ENCODE peak calls at places on chromosome 6, in seven cellular contexts. S is amniotic stem cell, G is DMS79, M is heart right ventricle, X is stomach, Y is left ventricle myocardium inferior, Z is fibroblast of mammary gland. D is an unnamed sample.

GRCh38 chr6:112332274-112332673 is 14.9 kb upstream of the RFPL4B start:
- DNase-seq in S (no peak), G (no peak), M (no peak), X (no peak), Y (no peak), Z (peak; percentile 80), D (no peak)

GRCh38 chr6:21710908-21711627 is 117.5 kb downstream of the SOX4 start:
- DNase-seq in S (no peak), G (no peak), M (no peak), X (no peak), Y (no peak), Z (no peak), D (no peak)

GRCh38 chr6:134741193-134741521 is 208.7 kb downstream of the ALDH8A1 start:
- DNase-seq in S (no peak), G (no peak), M (no peak), X (no peak), Y (no peak), Z (no peak), D (no peak)

GRCh38 chr6:31834704-31835375 is 7.3 kb downstream of the HSPA1B start:
- DNase-seq in S (peak; percentile 73), G (peak; percentile 63), M (peak; percentile 81), X (peak; percentile 77), Y (peak; percentile 74), Z (no peak), D (peak; percentile 86)

GRCh38 chr6:169230923-169231789 is 22.5 kb downstream of the THBS2 start:
- DNase-seq in S (no peak), G (no peak), M (no peak), X (peak; percentile 21), Y (no peak), Z (no peak), D (no peak)

GRCh38 chr6:157597461-157598312 is 216.7 kb downstream of the ZDHHC14 start:
- DNase-seq in S (no peak), G (no peak), M (peak; percentile 49), X (peak; percentile 70), Y (peak; percentile 36), Z (peak; percentile 20), D (peak; percentile 66)

GRCh38 chr6:43978473-43979360 is 148.5 kb downstream of the MRPL14 start:
- DNase-seq in S (no peak), G (no peak), M (no peak), X (no peak), Y (no peak), Z (peak; percentile 65), D (peak; percentile 46)

GRCh38 chr6:32852844-32853540 is 512 bp downstream of the TAP1 start:
- DNase-seq in S (peak; percentile 46), G (peak; percentile 17), M (peak; percentile 34), X (peak; percentile 47), Y (peak; percentile 42), Z (peak; percentile 21), D (peak; percentile 72)

GRCh38 chr6:99810942-99811633 is 182.9 kb downstream of the MCHR2 start:
- DNase-seq in S (no peak), G (no peak), M (no peak), X (no peak), Y (no peak), Z (no peak), D (no peak)